ENCODE peak calls at places on chromosome 6, in nine cellular contexts. R, O, S, D, V, Z, C, N and J are unnamed samples.
A peak's percentile ranks its signal among the peaks of the same experiment; 100 is the strongest.

GRCh38 chr6:21501815-21502214 is 91.7 kb upstream of the SOX4 start:
- DNase-seq in R (no peak), O (no peak), S (no peak), D (no peak), V (no peak), Z (no peak), C (no peak), N (no peak), J (no peak)

GRCh38 chr6:93416575-93417420 is 2.6 kb downstream of the EPHA7 start:
- DNase-seq in R (no peak), O (no peak), S (no peak), D (peak; percentile 47), V (peak; percentile 48), Z (peak; percentile 68), C (no peak), N (no peak), J (peak; percentile 72)

GRCh38 chr6:149013932-149014331 is 267.1 kb downstream of the UST start:
- DNase-seq in R (no peak), O (no peak), S (no peak), D (no peak), V (no peak), Z (no peak), C (no peak), N (no peak), J (no peak)

GRCh38 chr6:14520536-14520935 is 403.0 kb downstream of the CD83 start:
- DNase-seq in R (no peak), O (no peak), S (no peak), D (no peak), V (no peak), Z (no peak), C (no peak), N (no peak), J (no peak)

GRCh38 chr6:64013061-64013410 is 377.4 kb downstream of the PHF3 start:
- DNase-seq in R (no peak), O (no peak), S (no peak), D (no peak), V (no peak), Z (no peak), C (no peak), N (no peak), J (no peak)

GRCh38 chr6:2944405-2945068 is 26.8 kb downstream of the SERPINB6 start:
- DNase-seq in R (no peak), O (no peak), S (no peak), D (no peak), V (no peak), Z (no peak), C (no peak), N (no peak), J (no peak)

GRCh38 chr6:142954844-142955243 is 9.9 kb upstream of the HIVEP2 start:
- DNase-seq in R (no peak), O (no peak), S (no peak), D (no peak), V (no peak), Z (no peak), C (no peak), N (no peak), J (no peak)

GRCh38 chr6:71194730-71195129 is 93.9 kb upstream of the OGFRL1 start:
- DNase-seq in R (no peak), O (no peak), S (no peak), D (no peak), V (no peak), Z (no peak), C (no peak), N (no peak), J (no peak)

GRCh38 chr6:75266716-75267291 is 17.8 kb downstream of the TMEM30A start:
- DNase-seq in R (no peak), O (no peak), S (no peak), D (peak; percentile 26), V (no peak), Z (no peak), C (no peak), N (no peak), J (no peak)

GRCh38 chr6:168574699-168575195 is 133.8 kb downstream of the SMOC2 start:
- DNase-seq in R (no peak), O (no peak), S (no peak), D (no peak), V (no peak), Z (peak; percentile 38), C (no peak), N (peak; percentile 69), J (no peak)

GRCh38 chr6:116221931-116222330 is 31.9 kb downstream of the TSPYL4 start:
- DNase-seq in R (no peak), O (no peak), S (no peak), D (no peak), V (no peak), Z (no peak), C (no peak), N (no peak), J (no peak)

GRCh38 chr6:113856011-113856551 is 1.1 kb upstream of the MARCKS start:
- DNase-seq in R (peak; percentile 29), O (no peak), S (peak; percentile 25), D (peak; percentile 53), V (peak; percentile 23), Z (peak; percentile 35), C (no peak), N (no peak), J (no peak)

GRCh38 chr6:139764498-139764986 is 390.1 kb upstream of the CITED2 start:
- DNase-seq in R (no peak), O (peak; percentile 42), S (peak; percentile 20), D (peak; percentile 26), V (no peak), Z (no peak), C (no peak), N (peak; percentile 45), J (no peak)

GRCh38 chr6:131924881-131925474 is 26.2 kb downstream of the CCN2 start:
- DNase-seq in R (no peak), O (no peak), S (no peak), D (no peak), V (no peak), Z (no peak), C (no peak), N (no peak), J (no peak)

GRCh38 chr6:90905351-90905750 is 318.5 kb upstream of the MAP3K7 start:
- DNase-seq in R (no peak), O (no peak), S (no peak), D (no peak), V (no peak), Z (no peak), C (no peak), N (no peak), J (no peak)

GRCh38 chr6:44029489-44030185 is 97.6 kb downstream of the MRPL14 start:
- DNase-seq in R (no peak), O (no peak), S (no peak), D (no peak), V (no peak), Z (peak; percentile 7), C (no peak), N (no peak), J (no peak)

GRCh38 chr6:46917002-46917401 is 4.7 kb downstream of the ADGRF5 start:
- DNase-seq in R (no peak), O (no peak), S (no peak), D (no peak), V (no peak), Z (peak; percentile 53), C (no peak), N (no peak), J (no peak)

GRCh38 chr6:153024401-153025017 is 22.0 kb upstream of the MTRF1L start:
- DNase-seq in R (peak; percentile 25), O (peak; percentile 71), S (peak; percentile 21), D (peak; percentile 59), V (peak; percentile 19), Z (peak; percentile 43), C (peak; percentile 11), N (no peak), J (no peak)

GRCh38 chr6:142763205-142763604 is 181.8 kb downstream of the HIVEP2 start:
- DNase-seq in R (no peak), O (no peak), S (no peak), D (no peak), V (no peak), Z (no peak), C (no peak), N (no peak), J (no peak)

GRCh38 chr6:144153260-144153659 is 2.9 kb downstream of the STX11 start:
- DNase-seq in R (no peak), O (no peak), S (no peak), D (peak; percentile 28), V (no peak), Z (no peak), C (no peak), N (no peak), J (no peak)

GRCh38 chr6:113442040-113442439 is 415.1 kb upstream of the MARCKS start:
- DNase-seq in R (no peak), O (no peak), S (no peak), D (no peak), V (no peak), Z (no peak), C (no peak), N (no peak), J (no peak)

GRCh38 chr6:16089232-16089843 is 39.5 kb upstream of the MYLIP start:
- DNase-seq in R (no peak), O (no peak), S (no peak), D (no peak), V (no peak), Z (no peak), C (no peak), N (no peak), J (no peak)

DNA sequence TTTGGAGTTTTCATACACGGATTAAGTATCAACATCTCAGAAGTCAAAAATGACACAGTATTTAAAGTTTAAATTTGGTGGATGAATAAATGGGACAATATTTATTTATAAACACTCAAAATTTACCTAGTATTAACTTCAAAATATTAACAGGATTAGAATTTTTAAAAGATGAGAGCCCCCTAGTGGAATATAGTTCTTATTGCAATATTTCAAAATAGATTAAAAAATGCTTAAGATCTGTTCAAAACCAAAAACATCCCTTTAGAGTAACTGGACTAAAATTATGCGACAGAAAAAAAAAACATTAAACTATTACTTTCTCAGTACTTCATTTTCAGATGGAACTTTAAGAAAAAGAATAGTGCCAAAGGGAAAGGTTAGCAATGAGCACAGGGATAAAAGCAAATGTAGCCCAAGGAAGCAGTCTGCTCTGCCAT is 56.6 kb downstream of the SNX14 start:
- DNase-seq in R (no peak), O (no peak), S (peak; percentile 4), D (peak; percentile 7), V (no peak), Z (no peak), C (no peak), N (no peak), J (no peak)
- TF ChIP-seq CTCF in R (no peak), O (no peak), S (peak; percentile 42), D (no peak), V (peak; percentile 83), Z (no peak), C (peak; percentile 92), N (peak; percentile 17), J (peak; percentile 89)

GRCh38 chr6:1759877-1760276 is 150.2 kb downstream of the FOXC1 start:
- DNase-seq in R (no peak), O (no peak), S (no peak), D (no peak), V (no peak), Z (no peak), C (no peak), N (no peak), J (no peak)
- TF ChIP-seq CTCF in R (no peak), O (no peak), S (no peak), D (no peak), V (no peak), Z (no peak), C (no peak), N (no peak), J (no peak)

GRCh38 chr6:118509009-118509617 is 39.0 kb upstream of the PLN start:
- DNase-seq in R (no peak), O (peak; percentile 16), S (no peak), D (peak; percentile 13), V (no peak), Z (peak; percentile 11), C (no peak), N (no peak), J (no peak)
- TF ChIP-seq CTCF in R (no peak), O (peak; percentile 47), S (peak; percentile 66), D (peak; percentile 42), V (peak; percentile 80), Z (peak; percentile 46), C (no peak), N (no peak), J (peak; percentile 80)

GRCh38 chr6:107243471-107243870 is 128.2 kb upstream of the BEND3 start:
- DNase-seq in R (no peak), O (no peak), S (no peak), D (no peak), V (no peak), Z (no peak), C (no peak), N (no peak), J (no peak)
- TF ChIP-seq CTCF in R (no peak), O (no peak), S (no peak), D (no peak), V (no peak), Z (no peak), C (no peak), N (no peak), J (no peak)